ENCODE peak calls at places on chromosomes 7 and 10, in ten cellular contexts. D, Z, R, F, Q, I, B, O, M and E are unnamed samples.

GRCh38 chr10:71001470-71001869 is 113.1 kb upstream of the PCBD1 start:
- DNase-seq in I (no peak), M (no peak), Z (peak; percentile 41), Q (peak; percentile 26), D (no peak), B (no peak), F (no peak), O (no peak), R (no peak), E (peak; percentile 17)

GRCh38 chr7:43758029-43758860 is at the start of gene BLVRA:
- DNase-seq in D (peak; percentile 74), F (peak; percentile 43), O (peak; percentile 18), R (peak; percentile 57), Q (peak; percentile 29), I (peak; percentile 49), M (no peak), B (no peak), Z (peak; percentile 78), E (peak; percentile 50)

GRCh38 chr10:86231796-86232560 is 134.6 kb downstream of the GRID1 start:
- DNase-seq in Z (no peak), O (no peak), Q (no peak), I (no peak), F (no peak), D (no peak), B (no peak), R (no peak), M (no peak), E (no peak)

GRCh38 chr7:2870471-2870941 is 26.4 kb upstream of the GNA12 start:
- DNase-seq in Q (peak; percentile 61), B (no peak), O (peak; percentile 61), Z (peak; percentile 46), I (no peak), R (no peak), F (peak; percentile 54), D (no peak), M (peak; percentile 48), E (peak; percentile 37)

GRCh38 chr10:76784076-76784475 is 853.5 kb downstream of the KCNMA1 start:
- DNase-seq in R (no peak), B (no peak), M (no peak), Q (no peak), F (no peak), I (no peak), O (no peak), Z (no peak), D (no peak), E (no peak)

GRCh38 chr10:128579280-128579679 is 453.1 kb upstream of the MKI67 start:
- DNase-seq in O (no peak), D (peak; percentile 24), R (no peak), Q (no peak), I (no peak), B (no peak), F (no peak), Z (no peak), M (no peak), E (no peak)

GRCh38 chr7:12321248-12321647 is 82.4 kb downstream of the VWDE start:
- DNase-seq in I (no peak), O (peak; percentile 7), Z (no peak), D (no peak), R (no peak), Q (peak; percentile 31), M (no peak), B (no peak), F (no peak), E (no peak)

GRCh38 chr7:133358728-133359127 is 105.8 kb downstream of the EXOC4 start:
- DNase-seq in Z (no peak), M (no peak), O (peak; percentile 66), Q (peak; percentile 62), R (no peak), D (no peak), I (no peak), B (no peak), F (no peak), E (no peak)

GRCh38 chr10:58513189-58514101 is 773 bp downstream of the BICC1 start:
- DNase-seq in Z (peak; percentile 36), O (peak; percentile 84), B (no peak), Q (peak; percentile 87), I (peak; percentile 17), M (peak; percentile 73), D (peak; percentile 65), F (peak; percentile 75), R (peak; percentile 23), E (peak; percentile 73)

GRCh38 chr10:93068411-93069244 is 5.1 kb upstream of the CYP26A1 start:
- DNase-seq in O (peak; percentile 54), Z (no peak), B (no peak), F (no peak), R (no peak), M (no peak), Q (no peak), D (peak; percentile 63), I (no peak), E (no peak)

GRCh38 chr10:127145173-127145572 is 51.2 kb downstream of the INSYN2A start:
- DNase-seq in Q (peak; percentile 55), Z (peak; percentile 45), O (peak; percentile 91), F (no peak), D (no peak), M (peak; percentile 59), I (no peak), B (no peak), R (no peak), E (peak; percentile 39)

GRCh38 chr10:95248989-95249388 is 41.8 kb downstream of the PDLIM1 start:
- DNase-seq in R (no peak), D (no peak), I (no peak), O (no peak), Q (no peak), B (no peak), F (no peak), Z (no peak), M (no peak), E (no peak)

GRCh38 chr10:68957654-68958053 is 1.7 kb downstream of the DDX21 start:
- DNase-seq in I (no peak), B (no peak), Q (peak; percentile 46), M (no peak), O (no peak), F (no peak), R (no peak), D (no peak), Z (no peak), E (peak; percentile 27)

GRCh38 chr10:11181996-11182395 is 164.3 kb downstream of the CELF2 start:
- DNase-seq in Z (no peak), B (no peak), I (no peak), F (peak; percentile 61), Q (peak; percentile 69), M (no peak), R (no peak), D (no peak), O (no peak), E (no peak)

GRCh38 chr7:151272877-151273276 is 24.4 kb upstream of the SMARCD3 start:
- DNase-seq in M (no peak), Z (no peak), D (no peak), I (no peak), B (no peak), O (no peak), Q (no peak), R (no peak), F (no peak), E (no peak)

GRCh38 chr10:131195116-131195515 is 116.4 kb downstream of the TCERG1L start:
- DNase-seq in I (no peak), B (no peak), F (no peak), D (no peak), M (no peak), R (peak; percentile 3), O (no peak), Q (no peak), Z (no peak), E (no peak)

GRCh38 chr7:37505750-37506353 is 57.2 kb upstream of the ELMO1 start:
- DNase-seq in Q (no peak), B (no peak), M (no peak), R (no peak), O (no peak), D (no peak), Z (no peak), I (no peak), F (no peak), E (no peak)

GRCh38 chr7:37511852-37512377 is 63.3 kb upstream of the ELMO1 start:
- DNase-seq in D (no peak), B (no peak), O (no peak), F (no peak), Q (no peak), R (no peak), I (no peak), Z (no peak), M (no peak), E (no peak)

GRCh38 chr7:37508063-37508462 is 59.4 kb upstream of the ELMO1 start:
- DNase-seq in Q (no peak), I (no peak), M (no peak), Z (no peak), O (no peak), F (no peak), R (no peak), D (no peak), B (no peak), E (no peak)

GRCh38 chr7:37514520-37514919 is 65.9 kb upstream of the ELMO1 start:
- DNase-seq in F (no peak), Z (no peak), Q (no peak), D (no peak), R (no peak), O (no peak), M (no peak), B (no peak), I (no peak), E (no peak)

GRCh38 chr7:37510043-37510634 is 61.5 kb upstream of the ELMO1 start:
- DNase-seq in I (no peak), O (no peak), R (no peak), D (peak; percentile 31), B (no peak), Q (peak; percentile 4), M (no peak), Z (no peak), F (no peak), E (peak; percentile 51)
- TF ChIP-seq CTCF in I (peak; percentile 76), O (peak; percentile 26), R (peak; percentile 81), D (peak; percentile 71), B (peak; percentile 50), Q (peak; percentile 42), M (no peak), Z (peak; percentile 20), F (peak; percentile 64), E (peak; percentile 63)

GRCh38 chr7:128066858-128067257 is 35.6 kb upstream of the LRRC4 start:
- DNase-seq in Q (no peak), Z (no peak), F (no peak), B (no peak), O (no peak), M (no peak), D (no peak), R (no peak), I (no peak), E (no peak)
- TF ChIP-seq CTCF in Q (no peak), Z (no peak), F (no peak), B (no peak), O (no peak), M (no peak), D (no peak), R (no peak), I (no peak), E (no peak)

GRCh38 chr7:134686782-134687181 is 40.1 kb downstream of the BPGM start:
- DNase-seq in D (no peak), Q (peak; percentile 75), O (peak; percentile 43), F (no peak), I (no peak), B (no peak), Z (no peak), M (no peak), R (no peak), E (no peak)
- TF ChIP-seq CTCF in D (peak; percentile 31), Q (peak; percentile 38), O (peak; percentile 72), F (peak; percentile 44), I (peak; percentile 61), B (peak; percentile 24), Z (peak; percentile 25), M (peak; percentile 12), R (peak; percentile 19), E (peak; percentile 36)

GRCh38 chr10:64426745-64427144 is 905.5 kb downstream of the REEP3 start:
- DNase-seq in Z (no peak), O (no peak), Q (no peak), R (no peak), I (no peak), M (no peak), F (no peak), D (no peak), B (no peak), E (no peak)

GRCh38 chr10:64430690-64431323 is 909.6 kb downstream of the REEP3 start:
- DNase-seq in Q (no peak), O (no peak), Z (no peak), M (no peak), F (no peak), R (no peak), B (no peak), I (peak; percentile 22), D (peak; percentile 65), E (peak; percentile 64)
- TF ChIP-seq CTCF in Q (no peak), O (no peak), Z (no peak), M (no peak), F (no peak), R (peak; percentile 58), B (no peak), I (peak; percentile 55), D (peak; percentile 29), E (peak; percentile 46)